ENCODE peak calls at places on chromosomes 7 and 10, in five cellular contexts. T, H, X, S and D are unnamed samples.

GRCh38 chr7:29190349-29191045 is 4.1 kb upstream of the CHN2 start:
- DNase-seq in S (no peak), T (no peak), H (no peak), X (no peak), D (no peak)

GRCh38 chr7:113801751-113802150 is 117.1 kb downstream of the PPP1R3A start:
- DNase-seq in X (no peak), S (no peak), T (no peak), H (no peak), D (no peak)

GRCh38 chr7:129468547-129468946 is 33.8 kb upstream of the SMKR1 start:
- DNase-seq in T (no peak), X (no peak), H (no peak), S (no peak), D (no peak)

GRCh38 chr7:74017122-74017521 is 10.9 kb upstream of the ELN start:
- DNase-seq in S (no peak), H (no peak), T (no peak), X (no peak), D (no peak)

GRCh38 chr7:137986252-137987010 is 15.5 kb downstream of the CREB3L2 start:
- DNase-seq in S (no peak), H (no peak), T (no peak), X (no peak), D (no peak)

GRCh38 chr7:169854-170172 is 22.6 kb upstream of the FAM20C start:
- DNase-seq in H (no peak), S (no peak), T (no peak), X (no peak), D (no peak)

GRCh38 chr10:69800109-69800508 is 1.6 kb upstream of the COL13A1 start:
- DNase-seq in H (no peak), X (peak; percentile 42), S (no peak), T (no peak), D (no peak)

GRCh38 chr10:29146736-29147135 is 142.1 kb upstream of the LYZL1 start:
- DNase-seq in T (no peak), X (no peak), H (no peak), S (no peak), D (no peak)

GRCh38 chr7:8500286-8500685 is 66.9 kb downstream of the NXPH1 start:
- DNase-seq in X (no peak), H (no peak), S (no peak), T (no peak), D (no peak)

GRCh38 chr7:25891591-25891990 is 260.4 kb upstream of the NFE2L3 start:
- DNase-seq in T (no peak), H (no peak), X (no peak), S (no peak), D (no peak)

GRCh38 chr10:105068497-105068896 is 427.4 kb downstream of the SORCS3 start:
- DNase-seq in H (no peak), X (peak; percentile 1), S (no peak), T (no peak), D (no peak)

GRCh38 chr7:4629287-4629905 is 52.7 kb upstream of the FOXK1 start:
- DNase-seq in H (no peak), S (no peak), X (no peak), T (no peak), D (no peak)

GRCh38 chr10:124573726-124574455 is 112.3 kb downstream of the LHPP start:
- DNase-seq in H (no peak), S (no peak), T (no peak), X (no peak), D (no peak)